ENCODE peak calls at places on chromosomes 5 and 9, in four cellular contexts. U, I, J and Z are unnamed samples.
A peak's percentile ranks its signal among the peaks of the same experiment; 100 is the strongest.

GRCh38 chr9:137231313-137232039 is 775 bp downstream of the SLC34A3 start:
- DNase-seq in U (no peak), I (no peak), J (no peak), Z (no peak)

GRCh38 chr5:126858441-126858840 is 81.5 kb downstream of the LMNB1 start:
- DNase-seq in U (no peak), I (no peak), J (peak; percentile 34), Z (peak; percentile 52)

GRCh38 chr9:89525673-89526374 is 27.9 kb upstream of the SEMA4D start:
- DNase-seq in U (no peak), I (no peak), J (no peak), Z (peak; percentile 47)

GRCh38 chr9:71760901-71761300 is 7.4 kb downstream of the CEMIP2 start:
- DNase-seq in U (no peak), I (no peak), J (no peak), Z (no peak)

GRCh38 chr5:171667341-171668096 is 118.1 kb upstream of the SMIM23 start:
- DNase-seq in U (no peak), I (peak; percentile 72), J (peak; percentile 56), Z (no peak)

GRCh38 chr5:175623086-175623485 is 34.8 kb upstream of the HRH2 start:
- DNase-seq in U (no peak), I (no peak), J (no peak), Z (no peak)

GRCh38 chr5:178334856-178335255 is 102.3 kb upstream of the PHYKPL start:
- DNase-seq in U (no peak), I (no peak), J (no peak), Z (no peak)

GRCh38 chr9:127723450-127723849 is 7.6 kb downstream of the TTC16 start:
- DNase-seq in U (no peak), I (peak; percentile 66), J (no peak), Z (peak; percentile 97)

GRCh38 chr5:164377746-164378145 is 872.3 kb downstream of the MAT2B start:
- DNase-seq in U (no peak), I (peak; percentile 59), J (no peak), Z (no peak)

GRCh38 chr9:94868462-94868861 is 142.0 kb downstream of the AOPEP start:
- DNase-seq in U (no peak), I (peak; percentile 12), J (no peak), Z (no peak)

GRCh38 chr5:143605403-143606005 is 202.0 kb upstream of the NR3C1 start:
- DNase-seq in U (no peak), I (peak; percentile 46), J (no peak), Z (no peak)

GRCh38 chr9:4413856-4414255 is 76.4 kb upstream of the SLC1A1 start:
- DNase-seq in U (no peak), I (no peak), J (no peak), Z (no peak)

GRCh38 chr5:121350493-121350892 is 501.2 kb upstream of the FTMT start:
- DNase-seq in U (no peak), I (no peak), J (no peak), Z (no peak)

GRCh38 chr5:137147346-137147745 is 351.8 kb downstream of the SPOCK1 start:
- DNase-seq in U (no peak), I (no peak), J (no peak), Z (no peak)

GRCh38 chr5:24642022-24642421 is 2.8 kb downstream of the CDH10 start:
- DNase-seq in U (peak; percentile 9), I (peak; percentile 0), J (no peak), Z (no peak)

GRCh38 chr5:150618588-150619281 is 21.7 kb upstream of the SYNPO start:
- DNase-seq in U (no peak), I (peak; percentile 62), J (no peak), Z (peak; percentile 62)

GRCh38 chr5:1152156-1152555 is 40.3 kb upstream of the SLC12A7 start:
- DNase-seq in U (no peak), I (no peak), J (no peak), Z (peak; percentile 58)

GRCh38 chr9:133534346-133535284 is at the start of gene ADAMTSL2:
- DNase-seq in U (peak; percentile 26), I (peak; percentile 56), J (no peak), Z (peak; percentile 97)

GRCh38 chr5:107533946-107534876 is 136.5 kb downstream of the EFNA5 start:
- DNase-seq in U (no peak), I (no peak), J (no peak), Z (no peak)

GRCh38 chr9:104767507-104767906 is 3.6 kb downstream of the NIPSNAP3B start:
- DNase-seq in U (no peak), I (no peak), J (no peak), Z (no peak)

GRCh38 chr5:68420476-68421344 is 205.2 kb downstream of the PIK3R1 start:
- DNase-seq in U (peak; percentile 98), I (no peak), J (no peak), Z (no peak)

GRCh38 chr9:69223605-69224004 is 49.5 kb downstream of the TJP2 start:
- DNase-seq in U (peak; percentile 67), I (peak; percentile 70), J (peak; percentile 53), Z (peak; percentile 95)

GRCh38 chr5:157193699-157194424 is 13.2 kb downstream of the ITK start:
- DNase-seq in U (no peak), I (no peak), J (no peak), Z (no peak)

GRCh38 chr5:157196045-157196444 is 15.4 kb downstream of the ITK start:
- DNase-seq in U (no peak), I (no peak), J (no peak), Z (no peak)

GRCh38 chr5:157198277-157199058 is 17.8 kb downstream of the ITK start:
- DNase-seq in U (no peak), I (no peak), J (no peak), Z (no peak)

DNA sequence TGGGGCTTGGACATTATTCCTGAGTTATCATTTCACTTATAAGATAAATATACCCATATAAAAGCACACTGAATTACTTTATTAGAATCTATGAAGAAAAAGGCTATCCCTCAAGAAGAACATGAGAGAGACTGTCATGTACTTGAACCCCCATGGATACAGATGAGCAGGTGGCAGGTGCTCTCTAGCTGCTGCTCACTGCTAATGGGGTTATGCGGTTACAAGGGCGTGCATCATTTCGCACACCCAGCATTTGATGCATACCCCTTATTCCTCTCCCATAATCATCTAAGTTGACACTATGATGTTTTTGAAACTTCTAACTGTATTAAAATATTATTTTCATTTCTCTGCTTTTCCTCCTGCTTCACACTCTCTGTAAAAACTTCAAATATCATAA is 16.4 kb downstream of the ITK start:
- DNase-seq in U (no peak), I (no peak), J (no peak), Z (no peak)
- H3K4me1 ChIP-seq in U (no peaks in the 10 kb centered on the region), I (no peaks in the 10 kb centered on the region), J (no peaks in the 10 kb centered on the region), Z (no peaks in the 10 kb centered on the region)

GRCh38 chr9:35518981-35519679 is 29.2 kb downstream of the RUSC2 start:
- DNase-seq in U (no peak), I (peak; percentile 58), J (no peak), Z (no peak)
- H2AFZ ChIP-seq in U (no peak overlapping the region), I (peak overlapping the region; percentile 29), J (no peak overlapping the region), Z (no peak overlapping the region)

GRCh38 chr5:173785421-173785820 is 102.7 kb upstream of the CPEB4 start:
- DNase-seq in U (peak; percentile 74), I (no peak), J (no peak), Z (no peak)
- H3K4me1 ChIP-seq in U (peaks cover 24% of the 10 kb centered on the region), I (peaks cover 22% of the 10 kb centered on the region), J (peaks cover 1% of the 10 kb centered on the region), Z (peaks cover 36% of the 10 kb centered on the region)

GRCh38 chr5:148733601-148734438 is 79.5 kb upstream of the HTR4 start:
- DNase-seq in U (peak; percentile 89), I (peak; percentile 84), J (peak; percentile 25), Z (peak; percentile 54)

GRCh38 chr5:148734518-148734917 is 80.2 kb upstream of the HTR4 start:
- DNase-seq in U (no peak), I (no peak), J (no peak), Z (no peak)

GRCh38 chr5:148730955-148731898 is 76.9 kb upstream of the HTR4 start:
- DNase-seq in U (peak; percentile 90), I (peak; percentile 87), J (peak; percentile 34), Z (no peak)

GRCh38 chr5:148730272-148730954 is 76.1 kb upstream of the HTR4 start:
- DNase-seq in U (no peak), I (peak; percentile 47), J (no peak), Z (no peak)

GRCh38 chr5:148732692-148733091 is 78.4 kb upstream of the HTR4 start:
- DNase-seq in U (no peak), I (no peak), J (no peak), Z (no peak)
- H2AFZ ChIP-seq in U (peak overlapping the region; percentile 93), I (no peak overlapping the region), J (no peak overlapping the region), Z (peak overlapping the region; percentile 9)

GRCh38 chr5:16500024-16500423 is 34.4 kb upstream of the ZNF622 start:
- DNase-seq in U (no peak), I (no peak), J (no peak), Z (no peak)
- H3K4me1 ChIP-seq in U (no peaks in the 10 kb centered on the region), I (peaks cover 2% of the 10 kb centered on the region), J (no peaks in the 10 kb centered on the region), Z (no peaks in the 10 kb centered on the region)